ENCODE peak calls at places on chromosomes 3 and 15, in five cellular contexts. K, S, Z, J and X are unnamed samples.

GRCh38 chr3:116314476-116314875 is 130.8 kb downstream of the LSAMP start:
- DNase-seq in K (no peak), Z (peak; percentile 69), S (no peak), J (no peak), X (no peak)

GRCh38 chr3:158936530-158937113 is 134.8 kb downstream of the MFSD1 start:
- DNase-seq in S (no peak), K (no peak), Z (no peak), J (no peak), X (no peak)

GRCh38 chr3:124860599-124860998 is 26.6 kb downstream of the ITGB5 start:
- DNase-seq in J (peak; percentile 88), K (no peak), Z (peak; percentile 99), S (no peak), X (peak; percentile 84)

GRCh38 chr3:123618768-123619484 is 34.1 kb upstream of the HACD2 start:
- DNase-seq in K (peak; percentile 41), Z (peak; percentile 61), J (peak; percentile 92), S (no peak), X (peak; percentile 86)

GRCh38 chr3:141275032-141275422 is 43.4 kb downstream of the PXYLP1 start:
- DNase-seq in S (no peak), K (no peak), Z (peak; percentile 31), J (no peak), X (no peak)

GRCh38 chr3:99678926-99679325 is 40.5 kb downstream of the COL8A1 start:
- DNase-seq in J (no peak), K (no peak), S (no peak), Z (no peak), X (no peak)

GRCh38 chr3:196634851-196635250 is 4.6 kb upstream of the NRROS start:
- DNase-seq in K (no peak), J (no peak), Z (no peak), S (no peak), X (no peak)

GRCh38 chr15:73927003-73927475 is 777 bp downstream of the LOXL1 start:
- DNase-seq in Z (no peak), J (peak; percentile 79), S (peak; percentile 11), K (peak; percentile 77), X (no peak)

GRCh38 chr3:134611516-134611915 is 39.3 kb downstream of the KY start:
- DNase-seq in S (no peak), J (no peak), Z (no peak), K (no peak), X (no peak)

GRCh38 chr15:44532689-44533088 is 4.3 kb upstream of the EIF3J start:
- DNase-seq in K (no peak), S (no peak), J (no peak), Z (no peak), X (no peak)

GRCh38 chr3:18189651-18190050 is 235.5 kb downstream of the SATB1 start:
- DNase-seq in S (no peak), Z (peak; percentile 80), K (no peak), J (no peak), X (peak; percentile 33)

GRCh38 chr15:74173545-74174215 is at the start of gene ISLR:
- DNase-seq in K (no peak), J (no peak), S (no peak), Z (peak; percentile 18), X (peak; percentile 84)

GRCh38 chr3:33810545-33810944 is 12.1 kb downstream of the PDCD6IP start:
- DNase-seq in Z (no peak), S (no peak), J (no peak), K (no peak), X (no peak)

GRCh38 chr3:5505163-5505562 is 317.7 kb downstream of the EDEM1 start:
- DNase-seq in S (no peak), K (no peak), Z (no peak), J (no peak), X (no peak)

GRCh38 chr3:118067439-118067838 is 967.2 kb downstream of the IGSF11 start:
- DNase-seq in J (no peak), Z (no peak), S (no peak), K (no peak), X (no peak)